ENCODE peak calls at places on chromosomes 16 and 17, in ten cellular contexts. C, K, F, R, X, M, D, O, Z and P are unnamed samples.
A peak's percentile ranks its signal among the peaks of the same experiment; 100 is the strongest.

GRCh38 chr16:47779201-47780016 is 318.3 kb downstream of the PHKB start:
- DNase-seq in C (peak; percentile 47), K (no peak), F (no peak), R (no peak), X (no peak), M (peak; percentile 3), D (no peak), O (no peak), Z (peak; percentile 15), P (no peak)

GRCh38 chr17:49356320-49356719 is 5.7 kb downstream of the ZNF652 start:
- DNase-seq in C (no peak), K (no peak), F (no peak), R (no peak), X (no peak), M (no peak), D (no peak), O (no peak), Z (no peak), P (no peak)

GRCh38 chr17:32586666-32587065 is 99.9 kb downstream of the CDK5R1 start:
- DNase-seq in C (peak; percentile 22), K (no peak), F (no peak), R (no peak), X (no peak), M (no peak), D (no peak), O (no peak), Z (peak; percentile 32), P (no peak)

GRCh38 chr16:87233928-87234327 is 83.3 kb downstream of the C16orf95 start:
- DNase-seq in C (peak; percentile 72), K (no peak), F (no peak), R (no peak), X (no peak), M (no peak), D (no peak), O (no peak), Z (peak; percentile 51), P (no peak)

GRCh38 chr17:46972346-46972745 is 6.7 kb downstream of the RPRML start:
- DNase-seq in C (no peak), K (no peak), F (no peak), R (no peak), X (no peak), M (no peak), D (no peak), O (no peak), Z (no peak), P (no peak)

GRCh38 chr16:12896562-12896961 is 4.8 kb upstream of the SHISA9 start:
- DNase-seq in C (peak; percentile 22), K (no peak), F (no peak), R (no peak), X (no peak), M (no peak), D (no peak), O (no peak), Z (peak; percentile 48), P (no peak)

GRCh38 chr16:9077001-9077809 is 14.2 kb upstream of the HAPSTR1 start:
- DNase-seq in C (peak; percentile 65), K (no peak), F (no peak), R (no peak), X (no peak), M (peak; percentile 23), D (no peak), O (no peak), Z (peak; percentile 74), P (no peak)

GRCh38 chr17:73586921-73587680 is 57.1 kb downstream of the SDK2 start:
- DNase-seq in C (no peak), K (no peak), F (no peak), R (no peak), X (no peak), M (no peak), D (no peak), O (no peak), Z (no peak), P (no peak)

GRCh38 chr16:27749547-27749875 is 199.6 kb downstream of the KATNIP start:
- DNase-seq in C (no peak), K (no peak), F (no peak), R (no peak), X (no peak), M (no peak), D (no peak), O (no peak), Z (no peak), P (no peak)

GRCh38 chr17:78795241-78795640 is 13.2 kb upstream of the CYTH1 start:
- DNase-seq in C (no peak), K (no peak), F (no peak), R (no peak), X (no peak), M (no peak), D (no peak), O (no peak), Z (no peak), P (no peak)

GRCh38 chr16:1537763-1538289 is 4.4 kb downstream of the TMEM204 start:
- DNase-seq in C (no peak), K (no peak), F (no peak), R (peak; percentile 30), X (no peak), M (no peak), D (no peak), O (no peak), Z (no peak), P (no peak)

GRCh38 chr17:35972066-35972465 is 9.2 kb downstream of the CCL16 start:
- DNase-seq in C (no peak), K (no peak), F (no peak), R (no peak), X (no peak), M (no peak), D (no peak), O (no peak), Z (no peak), P (no peak)

GRCh38 chr16:85463228-85463611 is 149.9 kb upstream of the GSE1 start:
- DNase-seq in C (no peak), K (no peak), F (no peak), R (peak; percentile 71), X (no peak), M (no peak), D (no peak), O (no peak), Z (no peak), P (no peak)

GRCh38 chr16:27721548-27722265 is 171.8 kb downstream of the KATNIP start:
- DNase-seq in C (peak; percentile 89), K (no peak), F (no peak), R (peak; percentile 69), X (no peak), M (no peak), D (no peak), O (no peak), Z (peak; percentile 97), P (no peak)

GRCh38 chr17:33487187-33487586 is 194.1 kb upstream of the ASIC2 start:
- DNase-seq in C (no peak), K (no peak), F (no peak), R (no peak), X (no peak), M (no peak), D (no peak), O (no peak), Z (no peak), P (no peak)

GRCh38 chr16:89089142-89089541 is 4.5 kb upstream of the ACSF3 start:
- DNase-seq in C (no peak), K (no peak), F (no peak), R (no peak), X (no peak), M (no peak), D (no peak), O (no peak), Z (no peak), P (no peak)

GRCh38 chr17:4357671-4358070 is 8.8 kb downstream of the UBE2G1 start:
- DNase-seq in C (no peak), K (no peak), F (no peak), R (no peak), X (no peak), M (no peak), D (no peak), O (no peak), Z (no peak), P (no peak)

GRCh38 chr17:14078027-14078426 is 8.7 kb downstream of the COX10 start:
- DNase-seq in C (no peak), K (no peak), F (no peak), R (no peak), X (no peak), M (no peak), D (no peak), O (no peak), Z (peak; percentile 24), P (no peak)

GRCh38 chr17:47635734-47636133 is 14.0 kb upstream of the KPNB1 start:
- DNase-seq in C (no peak), K (no peak), F (no peak), R (no peak), X (no peak), M (no peak), D (no peak), O (no peak), Z (no peak), P (no peak)

GRCh38 chr17:75084039-75084660 is 3.6 kb upstream of the SLC16A5 start:
- DNase-seq in C (peak; percentile 32), K (no peak), F (no peak), R (no peak), X (no peak), M (no peak), D (no peak), O (no peak), Z (no peak), P (no peak)

GRCh38 chr16:21626659-21627277 is 25.6 kb downstream of the IGSF6 start:
- DNase-seq in C (peak; percentile 94), K (no peak), F (no peak), R (no peak), X (no peak), M (no peak), D (peak; percentile 80), O (no peak), Z (peak; percentile 94), P (no peak)

GRCh38 chr17:6471531-6472465 is 27.5 kb downstream of the PIMREG start:
- DNase-seq in C (peak; percentile 67), K (no peak), F (no peak), R (peak; percentile 74), X (no peak), M (no peak), D (no peak), O (no peak), Z (peak; percentile 50), P (peak; percentile 58)

GRCh38 chr16:30041841-30042240 is 10.8 kb upstream of the TLCD3B start:
- DNase-seq in C (peak; percentile 69), K (peak; percentile 14), F (no peak), R (no peak), X (no peak), M (no peak), D (no peak), O (peak; percentile 14), Z (peak; percentile 44), P (no peak)

GRCh38 chr16:69340095-69340644 is 598 bp downstream of the NIP7 start:
- DNase-seq in C (no peak), K (no peak), F (no peak), R (no peak), X (no peak), M (no peak), D (no peak), O (no peak), Z (peak; percentile 19), P (no peak)

GRCh38 chr17:18006495-18007239 is 32.3 kb downstream of the ATPAF2 start:
- DNase-seq in C (no peak), K (no peak), F (no peak), R (no peak), X (no peak), M (no peak), D (no peak), O (no peak), Z (no peak), P (no peak)

GRCh38 chr17:11554042-11554441 is 44.2 kb upstream of the DNAH9 start:
- DNase-seq in C (no peak), K (no peak), F (no peak), R (no peak), X (no peak), M (no peak), D (no peak), O (no peak), Z (no peak), P (no peak)

GRCh38 chr16:2470234-2470601 is 879 bp upstream of the NTN3 start:
- DNase-seq in C (no peak), K (no peak), F (no peak), R (no peak), X (no peak), M (no peak), D (no peak), O (no peak), Z (no peak), P (no peak)

GRCh38 chr17:77474292-77474988 is 333.7 kb downstream of the SEC14L1 start:
- DNase-seq in C (no peak), K (no peak), F (no peak), R (peak; percentile 76), X (no peak), M (no peak), D (no peak), O (no peak), Z (peak; percentile 63), P (no peak)